ENCODE peak calls at places on chromosomes 2 and 18, in ten cellular contexts. I is CD8-positive, alpha-beta memory T cell; Q is heart left ventricle; N is HepG2; H is cardiac muscle cell; O is right lobe of liver; W is naive thymus-derived CD4-positive, alpha-beta T cell; Y is GM12878; K is transverse colon; P is heart right ventricle. U is an unnamed sample.

GRCh38 chr2:58834404-58834803 is 593.3 kb upstream of the FANCL start:
- DNase-seq in W (no peak), K (no peak), Y (no peak), P (peak), N (peak), H (peak), Q (no peak), O (peak), I (no peak), U (peak)

GRCh38 chr2:235570256-235570655 is 76.4 kb downstream of the AGAP1 start:
- DNase-seq in W (no peak), O (no peak), P (no peak), Y (no peak), I (no peak), K (no peak), H (peak), Q (no peak), N (peak), U (no peak)

GRCh38 chr18:50559750-50560680 is at the start of gene MAPK4:
- DNase-seq in W (no peak), Q (peak), P (no peak), K (peak), Y (no peak), O (peak), I (no peak), N (no peak), H (peak), U (no peak)

GRCh38 chr18:63185979-63186378 is 133.6 kb downstream of the BCL2 start:
- DNase-seq in O (no peak), W (no peak), N (no peak), K (no peak), I (no peak), P (no peak), Q (no peak), H (no peak), Y (no peak), U (no peak)

GRCh38 chr2:11681722-11682589 is 12.0 kb upstream of the NTSR2 start:
- DNase-seq in P (no peak), H (peak), O (no peak), K (peak), Y (no peak), I (peak), Q (peak), W (peak), N (peak), U (peak)

GRCh38 chr2:40394597-40394996 is 57.3 kb downstream of the SLC8A1 start:
- DNase-seq in O (no peak), I (no peak), W (no peak), N (no peak), H (no peak), Q (no peak), P (no peak), K (no peak), Y (no peak), U (no peak)

GRCh38 chr18:12625242-12625641 is 32.7 kb downstream of the SPIRE1 start:
- DNase-seq in I (no peak), N (no peak), Y (no peak), Q (no peak), P (no peak), W (no peak), K (no peak), H (peak), O (no peak), U (no peak)

GRCh38 chr2:151947524-151948165 is 119.4 kb upstream of the ARL5A start:
- DNase-seq in Q (no peak), Y (no peak), N (no peak), K (no peak), O (no peak), I (no peak), P (no peak), W (no peak), H (peak), U (no peak)

GRCh38 chr2:169511818-169512217 is 2.3 kb downstream of the KLHL41 start:
- DNase-seq in P (no peak), N (no peak), H (no peak), W (no peak), Y (no peak), Q (no peak), I (no peak), O (no peak), K (no peak), U (no peak)

GRCh38 chr2:180413331-180413730 is 406.2 kb upstream of the CWC22 start:
- DNase-seq in P (no peak), O (no peak), W (no peak), I (no peak), Q (no peak), Y (no peak), H (no peak), N (no peak), K (no peak), U (no peak)

GRCh38 chr18:28176933-28177827 is at the start of gene CDH2:
- DNase-seq in K (no peak), W (no peak), Q (peak), O (peak), H (peak), I (no peak), N (peak), P (peak), Y (no peak), U (peak)

GRCh38 chr18:76399613-76400391 is 95.2 kb downstream of the ZNF516 start:
- DNase-seq in Q (no peak), W (no peak), H (no peak), N (no peak), Y (no peak), I (no peak), P (no peak), K (no peak), O (no peak), U (no peak)

GRCh38 chr18:3810271-3810670 is 360.3 kb downstream of the TGIF1 start:
- DNase-seq in H (peak), N (no peak), W (no peak), K (no peak), O (no peak), Q (no peak), P (no peak), Y (no peak), I (no peak), U (no peak)

GRCh38 chr2:156321243-156321904 is 11.1 kb downstream of the NR4A2 start:
- DNase-seq in O (peak), H (no peak), Y (no peak), P (no peak), Q (peak), N (no peak), K (no peak), I (peak), W (no peak), U (peak)

GRCh38 chr2:123717616-123718279 is 307.3 kb upstream of the CNTNAP5 start:
- DNase-seq in P (no peak), O (no peak), W (no peak), K (no peak), Y (no peak), Q (no peak), H (no peak), N (no peak), I (no peak), U (no peak)

GRCh38 chr2:201046881-201047280 is 24.6 kb downstream of the HYCC2 start:
- DNase-seq in P (no peak), K (no peak), O (no peak), W (no peak), Q (no peak), N (no peak), H (no peak), I (no peak), Y (no peak), U (no peak)

GRCh38 chr2:17545680-17546613 is 5.5 kb downstream of the VSNL1 start:
- DNase-seq in P (no peak), Y (no peak), K (no peak), O (no peak), Q (no peak), I (no peak), N (peak), W (no peak), H (no peak), U (no peak)

GRCh38 chr18:7567487-7568425 is 640 bp downstream of the PTPRM start:
- DNase-seq in Y (no peak), Q (peak), K (peak), I (no peak), H (peak), N (no peak), W (no peak), P (peak), O (peak), U (no peak)

GRCh38 chr2:64453710-64454315 is at the start of gene LGALSL:
- DNase-seq in I (no peak), N (peak), Q (peak), H (peak), W (no peak), K (peak), P (peak), Y (no peak), O (peak), U (no peak)

GRCh38 chr18:23673725-23674124 is 11.0 kb upstream of the ANKRD29 start:
- DNase-seq in Q (no peak), W (no peak), O (no peak), I (no peak), K (no peak), P (no peak), N (no peak), Y (no peak), H (no peak), U (no peak)

GRCh38 chr2:98508690-98509054 is 64.0 kb downstream of the INPP4A start:
- DNase-seq in H (peak), I (peak), N (no peak), O (peak), Y (no peak), W (peak), Q (no peak), P (peak), K (peak), U (no peak)

GRCh38 chr18:8124232-8125146 is 484.7 kb upstream of the RAB12 start:
- DNase-seq in Y (no peak), O (no peak), Q (no peak), P (no peak), H (no peak), K (no peak), I (no peak), W (no peak), N (no peak), U (no peak)

GRCh38 chr2:45823723-45824206 is 172.3 kb downstream of the PRKCE start:
- DNase-seq in O (peak), I (no peak), H (no peak), P (peak), Q (peak), Y (no peak), K (peak), N (no peak), W (no peak), U (no peak)

GRCh38 chr2:207221731-207222130 is 56.0 kb upstream of the KLF7 start:
- DNase-seq in H (no peak), W (no peak), I (no peak), O (no peak), Q (no peak), N (no peak), K (no peak), P (no peak), Y (no peak), U (no peak)

GRCh38 chr2:109260886-109261700 is 132.1 kb downstream of the SH3RF3 start:
- DNase-seq in H (peak), K (peak), Y (no peak), W (no peak), O (no peak), P (no peak), N (peak), Q (no peak), I (no peak), U (peak)

GRCh38 chr2:134170700-134171099 is 83.2 kb upstream of the MGAT5 start:
- DNase-seq in W (no peak), P (no peak), N (no peak), O (no peak), Q (no peak), Y (no peak), I (no peak), K (no peak), H (no peak), U (no peak)

GRCh38 chr2:107215764-107216398 is 329.9 kb upstream of the ST6GAL2 start:
- DNase-seq in N (no peak), W (no peak), H (no peak), Y (no peak), Q (no peak), I (no peak), K (no peak), O (no peak), P (no peak), U (no peak)

GRCh38 chr2:46208766-46209165 is 88.4 kb upstream of the EPAS1 start:
- DNase-seq in K (no peak), P (no peak), O (no peak), I (no peak), Q (no peak), N (no peak), W (no peak), Y (no peak), H (no peak), U (no peak)

GRCh38 chr2:128543646-128544045 is 225.0 kb upstream of the HS6ST1 start:
- DNase-seq in K (no peak), H (no peak), I (no peak), Y (no peak), W (no peak), N (no peak), Q (no peak), O (no peak), P (no peak), U (no peak)

GRCh38 chr2:183027443-183027842 is 10.8 kb downstream of the NCKAP1 start:
- DNase-seq in W (no peak), O (no peak), P (no peak), Y (no peak), Q (no peak), I (no peak), H (no peak), K (no peak), N (no peak), U (no peak)

DNA sequence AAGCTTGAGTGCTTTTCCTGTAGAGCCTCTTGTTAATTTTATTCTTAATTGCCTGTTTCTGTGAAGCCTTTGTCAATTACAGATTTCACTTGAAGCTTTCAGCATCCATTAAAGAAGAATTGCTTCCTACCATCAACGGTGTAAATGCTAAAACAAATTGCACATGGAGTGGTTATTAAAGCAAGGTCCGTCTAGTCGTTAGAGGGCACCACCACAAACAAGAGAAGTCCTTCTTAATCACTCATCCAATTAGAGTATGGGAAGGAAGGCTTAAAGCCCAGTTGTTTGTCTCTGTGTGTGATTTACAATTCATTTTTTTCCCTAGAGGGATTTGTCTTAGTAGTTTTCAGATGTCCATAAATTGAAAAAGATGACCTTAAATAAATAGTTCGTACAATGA is 1.6 kb downstream of the KCNJ3 start:
- DNase-seq in I (no peak), K (no peak), Q (no peak), N (no peak), O (no peak), H (no peak), P (no peak), Y (no peak), W (no peak), U (no peak)
- H3K4me3 ChIP-seq in I (no peak), K (no peak), Q (no peak), N (no peak), O (no peak), H (peak), P (no peak), Y (no peak), W (no peak), U (no peak)

GRCh38 chr2:3596891-3597290 is 2.0 kb downstream of the COLEC11 start:
- DNase-seq in O (no peak), P (no peak), K (no peak), Q (no peak), I (no peak), N (no peak), H (no peak), W (no peak), Y (no peak), U (no peak)
- H3K27ac ChIP-seq in O (no peak), P (no peak), K (no peak), Q (no peak), I (no peak), N (no peak), H (peak), W (no peak), Y (no peak), U (no peak)

GRCh38 chr2:188970201-188970600 is 4.0 kb upstream of the COL3A1 start:
- DNase-seq in W (no peak), Y (no peak), O (no peak), H (peak), N (no peak), I (no peak), K (no peak), P (no peak), Q (no peak), U (no peak)
- H3K4me3 ChIP-seq in W (no peak), Y (no peak), O (no peak), H (no peak), N (no peak), I (no peak), K (no peak), P (no peak), Q (no peak), U (no peak)

GRCh38 chr2:136818839-136819238 is 53.5 kb downstream of the THSD7B start:
- DNase-seq in O (no peak), W (no peak), N (no peak), I (no peak), H (no peak), K (no peak), P (no peak), Y (no peak), Q (no peak), U (no peak)
- H3K27ac ChIP-seq in O (no peak), W (no peak), N (no peak), I (no peak), H (no peak), K (no peak), P (no peak), Y (no peak), Q (no peak), U (no peak)

GRCh38 chr18:45958027-45958426 is 9.1 kb downstream of the EPG5 start:
- DNase-seq in Q (no peak), I (no peak), K (no peak), O (no peak), P (no peak), Y (no peak), H (no peak), W (no peak), N (no peak), U (no peak)

GRCh38 chr18:45958730-45959129 is 8.4 kb downstream of the EPG5 start:
- DNase-seq in K (no peak), N (no peak), O (no peak), I (no peak), H (no peak), Q (no peak), P (no peak), Y (no peak), W (no peak), U (no peak)

GRCh38 chr18:45951021-45951714 is 16.0 kb downstream of the EPG5 start:
- DNase-seq in Y (no peak), I (no peak), N (no peak), O (peak), Q (no peak), W (no peak), K (no peak), H (peak), P (no peak), U (no peak)

GRCh38 chr18:45957100-45957499 is 10.0 kb downstream of the EPG5 start:
- DNase-seq in Y (no peak), O (no peak), K (no peak), P (no peak), W (no peak), H (peak), I (no peak), N (no peak), Q (no peak), U (no peak)

GRCh38 chr18:45954070-45954712 is 12.9 kb downstream of the EPG5 start:
- DNase-seq in P (no peak), I (no peak), Y (no peak), Q (no peak), W (no peak), K (no peak), O (no peak), N (no peak), H (peak), U (no peak)
- H3K4me3 ChIP-seq in P (no peak), I (no peak), Y (no peak), Q (no peak), W (no peak), K (no peak), O (no peak), N (no peak), H (no peak), U (no peak)

DNA sequence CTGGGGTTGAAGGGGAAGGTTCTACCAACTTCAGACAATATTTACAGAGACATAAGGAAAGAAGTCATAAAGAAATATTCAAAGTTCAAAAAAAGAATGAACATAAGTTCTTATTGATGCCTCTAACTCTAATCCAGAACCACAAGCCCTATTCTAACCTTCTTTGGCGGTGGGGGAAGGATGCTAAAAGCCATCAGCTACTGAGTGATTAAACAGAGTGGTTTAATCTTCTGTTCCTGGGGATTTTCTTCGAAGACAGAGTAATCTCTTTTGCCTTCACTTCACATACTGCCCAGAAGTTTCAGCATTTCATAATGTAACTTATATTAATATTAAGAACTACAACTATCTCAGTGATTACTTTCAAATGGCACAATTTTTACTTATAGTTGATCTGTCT is 51.2 kb upstream of the TXNDC2 start:
- DNase-seq in Y (no peak), N (no peak), I (no peak), W (no peak), O (no peak), H (no peak), P (no peak), Q (no peak), K (no peak), U (no peak)
- H3K27ac ChIP-seq in Y (no peak), N (no peak), I (no peak), W (no peak), O (no peak), H (no peak), P (no peak), Q (no peak), K (no peak), U (no peak)

DNA sequence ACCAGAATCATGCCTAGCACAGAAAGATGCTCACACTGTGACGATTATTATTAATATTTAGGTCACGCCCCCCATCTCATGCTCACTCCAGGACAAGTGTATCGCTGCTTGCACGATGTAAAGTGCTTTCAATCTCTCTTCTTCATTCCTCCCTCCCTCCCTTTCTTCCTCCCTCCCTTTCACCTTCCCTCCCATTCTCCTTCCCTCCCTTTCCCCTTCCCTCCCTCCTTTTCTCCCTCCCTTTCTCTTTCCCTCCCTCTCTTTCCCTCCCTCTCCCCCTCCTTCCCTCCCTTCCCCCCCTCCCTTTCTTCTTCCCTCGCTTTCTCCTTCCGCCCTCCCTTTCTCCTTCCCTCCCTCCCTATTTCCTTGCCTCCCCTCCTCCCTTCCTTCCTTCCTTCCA is 19.6 kb downstream of the TGOLN2 start:
- DNase-seq in Q (no peak), H (no peak), Y (no peak), N (no peak), I (no peak), P (no peak), W (no peak), O (no peak), K (no peak), U (no peak)
- H3K4me3 ChIP-seq in Q (no peak), H (no peak), Y (no peak), N (no peak), I (no peak), P (no peak), W (no peak), O (no peak), K (no peak), U (no peak)

DNA sequence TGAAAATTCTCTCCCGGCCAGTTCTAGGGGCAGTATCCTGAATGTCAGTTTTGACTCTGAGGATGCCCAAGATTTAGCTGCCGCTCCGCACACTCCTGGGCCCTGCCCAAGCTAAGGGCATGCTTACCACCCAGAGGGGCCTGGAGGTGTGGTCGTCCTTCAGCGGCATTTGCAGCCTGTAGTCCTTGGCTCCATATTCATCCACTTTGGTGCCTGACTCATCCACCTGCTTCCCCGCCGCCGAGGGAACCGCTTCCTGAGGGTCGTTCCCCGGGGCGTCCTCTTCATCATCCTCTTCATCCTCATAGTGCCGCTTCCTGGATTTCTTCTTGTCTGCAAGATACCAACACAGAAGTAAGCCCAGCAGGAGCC is 572 bp downstream of the ERCC3 start:
- DNase-seq in K (no peak), Q (no peak), P (no peak), I (no peak), H (no peak), N (no peak), Y (no peak), W (no peak), O (no peak), U (no peak)
- H3K27ac ChIP-seq in K (peak), Q (peak), P (no peak), I (peak), H (no peak), N (peak), Y (peak), W (peak), O (peak), U (peak)

GRCh38 chr18:15198116-15198389 is 450.1 kb downstream of the ANKRD30B start:
- DNase-seq in W (no peak), P (no peak), H (no peak), K (no peak), N (no peak), I (no peak), Y (no peak), Q (no peak), O (no peak), U (no peak)
- H3K4me3 ChIP-seq in W (no peak), P (peak), H (no peak), K (no peak), N (no peak), I (no peak), Y (no peak), Q (peak), O (no peak), U (no peak)